ENCODE peak calls at places on chromosomes 5 and 9, in four cellular contexts. One of them, this sample, is unnamed.

GRCh38 chr9:117000834-117001233 is 313.7 kb downstream of the TRIM32 start:
- DNase-seq in A673: no peak
- DNase-seq in astrocyte: no peak
- DNase-seq in IMR-90: no peak
- DNase-seq in this sample: no peak

GRCh38 chr9:128607642-128608350 is 48.9 kb downstream of the DYNC2I2 start:
- DNase-seq in A673: no peak
- DNase-seq in IMR-90: peak
- DNase-seq in astrocyte: peak
- DNase-seq in this sample: peak

GRCh38 chr9:96014078-96014477 is 138.6 kb downstream of the ERCC6L2 start:
- DNase-seq in IMR-90: no peak
- DNase-seq in A673: no peak
- DNase-seq in astrocyte: no peak
- DNase-seq in this sample: no peak

GRCh38 chr5:35354751-35355150 is 124.5 kb upstream of the PRLR start:
- DNase-seq in astrocyte: no peak
- DNase-seq in A673: no peak
- DNase-seq in IMR-90: no peak
- DNase-seq in this sample: no peak

GRCh38 chr5:124463840-124464239 is 282.6 kb downstream of the ZNF608 start:
- DNase-seq in A673: no peak
- DNase-seq in IMR-90: no peak
- DNase-seq in astrocyte: peak
- DNase-seq in this sample: no peak

GRCh38 chr5:168699002-168699401 is 119.8 kb upstream of the PANK3 start:
- DNase-seq in IMR-90: no peak
- DNase-seq in astrocyte: peak
- DNase-seq in A673: no peak
- DNase-seq in this sample: no peak

GRCh38 chr5:13218518-13218917 is 726.0 kb downstream of the DNAH5 start:
- DNase-seq in A673: no peak
- DNase-seq in astrocyte: no peak
- DNase-seq in IMR-90: no peak
- DNase-seq in this sample: no peak

GRCh38 chr5:74183041-74183440 is 457.5 kb downstream of the ENC1 start:
- DNase-seq in IMR-90: no peak
- DNase-seq in A673: no peak
- DNase-seq in astrocyte: no peak
- DNase-seq in this sample: no peak

GRCh38 chr5:107040907-107041306 is 629.8 kb downstream of the EFNA5 start:
- DNase-seq in A673: peak
- DNase-seq in astrocyte: no peak
- DNase-seq in IMR-90: no peak
- DNase-seq in this sample: no peak

GRCh38 chr5:107047048-107047447 is 623.7 kb downstream of the EFNA5 start:
- DNase-seq in IMR-90: no peak
- DNase-seq in astrocyte: no peak
- DNase-seq in A673: no peak
- DNase-seq in this sample: no peak

DNA sequence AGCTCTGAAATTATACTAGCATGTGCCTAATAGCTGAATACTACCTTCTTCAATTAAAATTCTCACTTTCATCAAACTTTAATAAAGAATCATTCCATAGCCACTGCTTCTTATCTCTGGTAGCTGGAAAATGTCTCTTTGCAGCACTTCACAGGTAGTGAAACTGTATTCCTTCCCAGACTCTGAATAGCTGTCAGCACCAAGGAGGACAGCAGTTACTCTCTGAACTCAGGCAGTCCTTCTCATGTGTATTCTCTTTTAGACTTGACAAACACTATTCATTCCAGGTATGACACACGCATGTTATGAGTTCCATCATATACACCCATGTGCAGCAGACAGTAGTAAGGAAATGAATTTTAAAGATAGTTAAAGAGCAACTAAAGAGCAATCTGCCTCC is 627.1 kb downstream of the EFNA5 start:
- DNase-seq in IMR-90: no peak
- DNase-seq in A673: no peak
- DNase-seq in astrocyte: no peak
- DNase-seq in this sample: no peak
- TF ChIP-seq CTCF in IMR-90: no peak
- TF ChIP-seq CTCF in A673: no peak
- TF ChIP-seq CTCF in astrocyte: no peak
- TF ChIP-seq CTCF in this sample: no peak

GRCh38 chr5:79999722-80000121 is 8.7 kb upstream of the MTX3 start:
- DNase-seq in IMR-90: no peak
- DNase-seq in A673: no peak
- DNase-seq in astrocyte: no peak
- DNase-seq in this sample: no peak

DNA sequence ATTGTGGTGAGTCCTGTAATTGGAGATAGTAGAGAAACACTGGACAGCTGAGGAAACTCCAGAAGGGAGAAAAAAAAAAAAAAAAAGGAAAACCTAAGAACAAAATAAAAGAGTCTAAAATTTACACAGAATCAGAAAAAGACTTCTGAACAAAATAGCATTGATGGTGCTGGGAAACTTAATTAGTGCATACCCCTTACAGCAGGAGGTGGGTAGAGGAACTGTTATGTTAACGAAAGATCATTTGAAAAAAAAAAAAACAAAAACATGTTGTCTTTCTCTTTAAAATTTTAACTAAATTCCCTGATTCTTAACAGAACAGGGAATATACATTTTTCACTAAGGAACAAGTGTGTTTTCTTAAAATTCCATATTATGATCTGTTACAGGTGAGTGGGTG is 11.6 kb upstream of the MTX3 start:
- DNase-seq in A673: no peak
- DNase-seq in IMR-90: no peak
- DNase-seq in astrocyte: no peak
- DNase-seq in this sample: no peak
- H3K4me3 ChIP-seq in A673: no peak
- H3K4me3 ChIP-seq in IMR-90: no peak
- H3K4me3 ChIP-seq in astrocyte: no peak
- H3K4me3 ChIP-seq in this sample: no peak

GRCh38 chr5:65718576-65719310 is 3.2 kb downstream of the SGTB start:
- DNase-seq in A673: no peak
- DNase-seq in astrocyte: no peak
- DNase-seq in IMR-90: no peak
- DNase-seq in this sample: no peak

GRCh38 chr5:65727491-65728156 is 5.6 kb downstream of the NLN start:
- DNase-seq in astrocyte: no peak
- DNase-seq in A673: no peak
- DNase-seq in IMR-90: no peak
- DNase-seq in this sample: no peak

GRCh38 chr5:65721050-65721774 is 697 bp downstream of the SGTB start:
- DNase-seq in IMR-90: peak
- DNase-seq in astrocyte: peak
- DNase-seq in A673: peak
- DNase-seq in this sample: peak

GRCh38 chr5:65722575-65723424 is 795 bp downstream of the NLN start:
- DNase-seq in A673: peak
- DNase-seq in IMR-90: peak
- DNase-seq in astrocyte: peak
- DNase-seq in this sample: peak

GRCh38 chr5:65721775-65722574 is at the start of the genes NLN and SGTB:
- DNase-seq in IMR-90: peak
- DNase-seq in A673: peak
- DNase-seq in astrocyte: peak
- DNase-seq in this sample: peak
- TF ChIP-seq CTCF in IMR-90: no peak
- TF ChIP-seq CTCF in A673: no peak
- TF ChIP-seq CTCF in astrocyte: no peak
- TF ChIP-seq CTCF in this sample: no peak

DNA sequence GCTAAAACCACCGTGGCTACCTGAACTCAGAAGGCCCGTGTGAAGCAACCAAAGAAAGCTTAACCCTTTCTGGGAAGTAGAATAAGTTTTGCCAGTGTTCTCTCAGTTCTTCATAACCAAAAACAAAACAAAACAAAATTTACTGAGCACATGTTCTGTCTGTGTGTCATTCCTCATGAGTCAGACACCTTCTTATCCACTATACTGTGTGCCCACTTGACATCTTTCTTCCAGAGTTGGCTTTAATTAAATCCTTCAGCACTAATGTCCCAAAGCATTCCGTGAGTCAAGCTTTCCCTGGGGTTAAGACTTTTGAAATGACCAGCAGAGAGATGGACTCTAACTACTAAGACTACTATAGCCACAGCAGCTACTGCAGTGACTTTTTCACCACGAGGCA is 61.3 kb downstream of the GLIS3 start:
- DNase-seq in IMR-90: peak
- DNase-seq in A673: no peak
- DNase-seq in astrocyte: peak
- DNase-seq in this sample: peak
- H3K4me3 ChIP-seq in IMR-90: no peak
- H3K4me3 ChIP-seq in A673: no peak
- H3K4me3 ChIP-seq in astrocyte: peak
- H3K4me3 ChIP-seq in this sample: no peak

GRCh38 chr5:88606173-88606572 is 276.8 kb downstream of the MEF2C start:
- DNase-seq in IMR-90: no peak
- DNase-seq in A673: no peak
- DNase-seq in astrocyte: peak
- DNase-seq in this sample: no peak

GRCh38 chr5:88607492-88607891 is 275.5 kb downstream of the MEF2C start:
- DNase-seq in A673: no peak
- DNase-seq in IMR-90: no peak
- DNase-seq in astrocyte: no peak
- DNase-seq in this sample: no peak

GRCh38 chr5:88606626-88607025 is 276.4 kb downstream of the MEF2C start:
- DNase-seq in astrocyte: no peak
- DNase-seq in IMR-90: no peak
- DNase-seq in A673: no peak
- DNase-seq in this sample: no peak

DNA sequence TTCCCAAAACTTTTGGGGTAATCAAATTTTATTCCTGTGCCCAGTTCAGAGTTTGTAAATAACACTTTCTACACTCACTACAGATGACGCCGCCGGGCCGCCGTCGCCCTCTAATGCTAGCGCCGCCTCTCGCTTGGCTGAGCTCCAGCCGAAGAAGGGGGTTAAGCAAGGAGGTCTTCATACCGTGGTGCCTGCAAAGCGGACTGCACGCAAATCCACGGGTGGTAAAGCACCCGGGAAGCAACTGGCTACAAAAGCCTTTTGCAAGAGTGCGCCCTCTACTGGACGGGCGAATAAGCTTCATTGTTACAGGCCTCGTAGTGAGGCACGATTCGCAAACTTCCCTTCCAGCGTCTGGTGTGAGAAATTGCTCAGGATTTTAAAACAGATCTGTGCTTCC is 280.4 kb downstream of the MEF2C start:
- DNase-seq in IMR-90: no peak
- DNase-seq in astrocyte: no peak
- DNase-seq in A673: peak
- DNase-seq in this sample: no peak
- TF ChIP-seq CTCF in IMR-90: no peak
- TF ChIP-seq CTCF in astrocyte: no peak
- TF ChIP-seq CTCF in A673: peak
- TF ChIP-seq CTCF in this sample: no peak

GRCh38 chr9:120949290-120949689 is 22.7 kb upstream of the TRAF1 start:
- DNase-seq in astrocyte: no peak
- DNase-seq in A673: no peak
- DNase-seq in IMR-90: no peak
- DNase-seq in this sample: no peak

GRCh38 chr9:120948824-120949223 is 22.2 kb upstream of the TRAF1 start:
- DNase-seq in A673: no peak
- DNase-seq in astrocyte: no peak
- DNase-seq in IMR-90: no peak
- DNase-seq in this sample: no peak

GRCh38 chr9:120944434-120945125 is 18.0 kb upstream of the TRAF1 start:
- DNase-seq in astrocyte: no peak
- DNase-seq in IMR-90: no peak
- DNase-seq in A673: no peak
- DNase-seq in this sample: no peak

GRCh38 chr9:120947222-120947621 is 20.6 kb upstream of the TRAF1 start:
- DNase-seq in A673: no peak
- DNase-seq in IMR-90: no peak
- DNase-seq in astrocyte: no peak
- DNase-seq in this sample: no peak

GRCh38 chr9:120946259-120946658 is 19.7 kb upstream of the TRAF1 start:
- DNase-seq in A673: no peak
- DNase-seq in astrocyte: peak
- DNase-seq in IMR-90: peak
- DNase-seq in this sample: peak
- H3K4me3 ChIP-seq in A673: no peak
- H3K4me3 ChIP-seq in astrocyte: no peak
- H3K4me3 ChIP-seq in IMR-90: no peak
- H3K4me3 ChIP-seq in this sample: no peak

GRCh38 chr9:134929560-134930158 is 11.9 kb upstream of the FCN1 start:
- DNase-seq in astrocyte: no peak
- DNase-seq in IMR-90: no peak
- DNase-seq in A673: no peak
- DNase-seq in this sample: no peak

GRCh38 chr9:134930404-134930803 is 12.7 kb upstream of the FCN1 start:
- DNase-seq in A673: no peak
- DNase-seq in astrocyte: no peak
- DNase-seq in IMR-90: no peak
- DNase-seq in this sample: no peak

GRCh38 chr9:134933076-134933659 is 15.5 kb upstream of the FCN1 start:
- DNase-seq in IMR-90: no peak
- DNase-seq in A673: no peak
- DNase-seq in astrocyte: no peak
- DNase-seq in this sample: no peak

GRCh38 chr9:134932656-134933055 is 14.9 kb upstream of the FCN1 start:
- DNase-seq in A673: no peak
- DNase-seq in astrocyte: no peak
- DNase-seq in IMR-90: no peak
- DNase-seq in this sample: no peak

DNA sequence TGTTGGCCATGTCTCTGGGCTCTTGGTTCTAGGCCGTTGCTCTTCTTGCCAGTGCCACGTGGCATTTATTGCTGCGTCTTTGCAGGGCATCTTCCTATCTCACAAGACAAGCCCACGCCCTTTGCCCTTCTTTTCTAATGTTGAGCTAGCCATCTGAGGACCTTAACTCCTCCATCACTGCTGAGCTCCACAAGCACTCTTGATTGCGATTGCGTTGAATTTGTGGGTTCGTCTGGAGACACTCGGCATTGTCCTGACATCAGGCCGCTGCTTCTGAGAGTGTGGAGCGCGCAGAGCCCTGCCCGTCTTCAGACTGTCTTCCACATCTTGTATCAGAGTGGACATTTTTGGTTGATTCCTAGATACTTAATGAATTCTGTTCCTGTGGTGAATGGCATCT is 14.5 kb upstream of the FCN1 start:
- DNase-seq in IMR-90: no peak
- DNase-seq in astrocyte: no peak
- DNase-seq in A673: no peak
- DNase-seq in this sample: no peak
- TF ChIP-seq CTCF in IMR-90: no peak
- TF ChIP-seq CTCF in astrocyte: no peak
- TF ChIP-seq CTCF in A673: no peak
- TF ChIP-seq CTCF in this sample: no peak

GRCh38 chr5:154474957-154475334 is 3.1 kb downstream of the HAND1 start:
- DNase-seq in A673: no peak
- DNase-seq in IMR-90: no peak
- DNase-seq in astrocyte: no peak
- DNase-seq in this sample: no peak
- H3K4me3 ChIP-seq in A673: no peak
- H3K4me3 ChIP-seq in IMR-90: no peak
- H3K4me3 ChIP-seq in astrocyte: no peak
- H3K4me3 ChIP-seq in this sample: no peak